ENCODE peak calls at places on chromosome 16, in ten cellular contexts. I is fibroblast of lung, M is upper lobe of right lung, K is lower lobe of right lung, T is pancreas, N is left ventricle myocardium inferior, B is heart left ventricle, R is SJSA1, Y is tibial artery, U is heart right ventricle. C is an unnamed sample.
A peak's percentile ranks its signal among the peaks of the same experiment; 100 is the strongest.

GRCh38 chr16:87325480-87325879 is 8.3 kb upstream of the C16orf95 start:
- DNase-seq in T (no peak), Y (no peak), U (no peak), R (no peak), M (no peak), B (peak; percentile 20), K (peak; percentile 25), I (no peak), N (no peak), C (no peak)

GRCh38 chr16:55437627-55438026 is 41.4 kb upstream of the MMP2 start:
- DNase-seq in B (no peak), T (no peak), Y (no peak), M (no peak), R (no peak), U (no peak), I (peak; percentile 35), K (no peak), N (no peak), C (no peak)

GRCh38 chr16:20348365-20349185 is 3.9 kb downstream of the UMOD start:
- DNase-seq in I (no peak), K (peak; percentile 38), R (no peak), M (no peak), B (no peak), N (no peak), T (peak; percentile 59), Y (no peak), U (no peak), C (no peak)

GRCh38 chr16:88772871-88773811 is 11.9 kb downstream of the PIEZO1 start:
- DNase-seq in N (peak; percentile 58), Y (peak; percentile 66), B (peak; percentile 73), I (peak; percentile 97), T (peak; percentile 59), R (peak; percentile 90), U (peak; percentile 43), K (peak; percentile 47), M (no peak), C (peak; percentile 72)

GRCh38 chr16:29702307-29702706 is 23.3 kb downstream of the QPRT start:
- DNase-seq in Y (no peak), U (no peak), R (no peak), M (no peak), K (no peak), N (no peak), I (no peak), B (no peak), T (no peak), C (no peak)

GRCh38 chr16:23914935-23915549 is 79.3 kb downstream of the PRKCB start:
- DNase-seq in T (no peak), M (no peak), I (no peak), N (no peak), Y (no peak), R (no peak), U (no peak), B (no peak), K (no peak), C (no peak)

GRCh38 chr16:67164599-67165061 is at the start of gene HSF4:
- DNase-seq in B (peak; percentile 73), R (no peak), U (no peak), M (peak; percentile 90), Y (peak; percentile 69), T (peak; percentile 50), N (peak; percentile 75), K (peak; percentile 78), I (peak; percentile 44), C (peak; percentile 89)

GRCh38 chr16:79627092-79627491 is 26.6 kb upstream of the MAF start:
- DNase-seq in U (no peak), K (no peak), T (no peak), I (no peak), Y (no peak), R (no peak), N (no peak), B (no peak), M (no peak), C (no peak)

GRCh38 chr16:54048994-54049929 is 237.3 kb downstream of the IRX3 start:
- DNase-seq in I (no peak), N (no peak), Y (no peak), U (no peak), R (no peak), B (no peak), K (no peak), M (no peak), T (no peak), C (no peak)

GRCh38 chr16:88680554-88681083 is 5.7 kb downstream of the SNAI3 start:
- DNase-seq in N (no peak), T (no peak), K (no peak), M (no peak), R (no peak), U (no peak), Y (no peak), I (no peak), B (no peak), C (no peak)

GRCh38 chr16:60091479-60091878 is 1357.4 kb upstream of the GOT2 start:
- DNase-seq in U (no peak), I (no peak), M (no peak), K (no peak), N (no peak), Y (no peak), R (no peak), B (no peak), T (no peak), C (no peak)

GRCh38 chr16:31085873-31086628 is 2.7 kb downstream of the PRSS53 start:
- DNase-seq in M (no peak), U (no peak), I (no peak), N (no peak), K (no peak), T (no peak), Y (no peak), B (peak; percentile 18), R (no peak), C (no peak)

GRCh38 chr16:9328386-9328785 is 236.9 kb downstream of the HAPSTR1 start:
- DNase-seq in K (no peak), U (no peak), N (no peak), M (no peak), R (no peak), I (no peak), Y (no peak), B (no peak), T (no peak), C (no peak)
- H3K27ac ChIP-seq in K (no peak overlapping the region), U (no peak overlapping the region), N (no peak overlapping the region), M (no peak overlapping the region), R (no peak overlapping the region), I (no peak overlapping the region), Y (peak overlapping the region; percentile 60), B (no peak overlapping the region), T (no peak overlapping the region), C (no peak overlapping the region)

GRCh38 chr16:70161350-70161749 is 12.2 kb upstream of the CLEC18C start:
- DNase-seq in Y (no peak), U (peak; percentile 1), K (no peak), M (no peak), T (no peak), N (no peak), R (no peak), B (no peak), I (no peak), C (peak; percentile 43)

GRCh38 chr16:70160388-70160787 is 13.2 kb upstream of the CLEC18C start:
- DNase-seq in I (no peak), N (no peak), M (no peak), B (no peak), U (peak; percentile 2), Y (no peak), K (no peak), T (no peak), R (no peak), C (no peak)

GRCh38 chr16:70160821-70161220 is 12.8 kb upstream of the CLEC18C start:
- DNase-seq in N (no peak), R (no peak), M (no peak), Y (no peak), I (no peak), K (no peak), B (no peak), T (no peak), U (peak; percentile 3), C (no peak)

GRCh38 chr16:70158261-70158939 is 15.2 kb upstream of the CLEC18C start:
- DNase-seq in Y (no peak), B (no peak), K (no peak), U (peak; percentile 1), M (no peak), R (no peak), I (no peak), T (no peak), N (no peak), C (peak; percentile 25)

DNA sequence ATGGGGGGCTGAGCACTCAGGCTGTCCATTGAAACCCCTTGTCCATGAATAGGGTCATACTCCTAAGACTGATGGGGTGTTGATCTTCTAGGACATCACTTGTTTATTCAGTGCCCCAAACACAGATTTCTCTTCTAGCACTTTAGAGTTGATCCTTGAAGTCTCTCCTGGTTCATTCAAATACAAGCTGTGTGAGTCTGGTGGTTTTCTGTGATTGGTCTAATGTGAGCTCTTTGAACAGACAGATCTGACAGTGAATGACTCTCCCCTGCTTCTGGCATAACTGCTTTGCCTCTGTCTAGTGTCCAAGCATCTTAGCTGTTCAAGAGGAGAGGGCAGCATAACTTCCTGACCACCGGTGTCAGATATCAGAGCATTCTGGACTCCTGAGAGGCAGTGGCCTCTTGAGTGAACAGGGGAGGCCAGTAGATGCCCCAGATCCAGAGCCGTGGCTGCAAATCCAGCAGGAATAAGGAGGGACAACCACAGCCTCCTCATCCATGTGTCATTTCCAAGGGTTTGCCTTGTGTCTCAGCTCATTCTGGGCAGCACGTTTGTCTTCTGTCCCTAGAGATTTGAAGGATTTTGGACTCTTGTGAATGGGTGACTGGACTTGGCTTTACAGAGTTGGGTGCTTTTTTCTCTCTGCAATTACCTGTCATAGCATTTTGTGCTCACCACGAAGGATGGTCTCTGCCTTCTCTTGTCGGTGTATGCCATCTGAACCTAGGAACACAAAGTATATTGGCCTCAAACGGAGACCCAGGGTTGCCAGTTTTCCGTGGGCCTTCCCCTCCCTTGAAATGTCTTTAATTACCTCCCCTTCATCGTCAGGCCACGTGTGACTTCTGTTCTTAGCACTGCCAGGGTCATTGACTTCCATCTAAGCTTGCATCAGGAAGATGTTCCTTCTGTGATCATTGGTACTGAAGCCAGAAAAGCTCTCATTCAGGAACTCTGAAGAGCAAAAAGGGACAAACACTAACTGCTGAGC is 13.9 kb upstream of the CLEC18C start:
- DNase-seq in U (peak; percentile 3), R (no peak), T (no peak), K (no peak), M (no peak), B (no peak), I (peak; percentile 45), N (no peak), Y (no peak), C (no peak)
- H3K36me3 ChIP-seq in U (peaks cover 88% of the 10 kb centered on the region), R (peaks cover 58% of the 10 kb centered on the region), T (peaks cover 6% of the 10 kb centered on the region), K (peaks cover 81% of the 10 kb centered on the region), M (peaks cover 84% of the 10 kb centered on the region), B (peaks cover 81% of the 10 kb centered on the region), I (peaks cover 11% of the 10 kb centered on the region), N (peaks cover 79% of the 10 kb centered on the region), Y (peaks cover 85% of the 10 kb centered on the region), C (no peaks in the 10 kb centered on the region)

DNA sequence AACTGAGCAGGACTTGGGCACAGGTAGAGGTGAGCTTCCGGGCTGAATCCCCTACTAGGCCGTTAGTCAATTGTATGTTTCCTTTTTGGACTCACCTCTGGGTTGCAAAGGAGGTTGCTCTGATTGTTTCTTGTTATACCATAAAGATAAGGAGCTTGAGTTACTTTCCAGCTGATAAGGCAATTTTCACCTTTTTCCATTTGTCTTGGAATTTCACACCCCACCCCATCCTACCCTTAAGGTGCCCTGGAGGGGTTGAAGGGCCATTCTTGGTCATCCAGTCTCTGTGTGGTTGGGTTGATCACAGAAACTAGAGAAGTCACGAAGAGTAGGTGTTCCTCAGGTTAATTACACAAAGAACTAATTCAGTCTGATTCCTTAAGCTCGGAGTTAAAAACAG is 162.2 kb downstream of the CDH13 start:
- DNase-seq in Y (no peak), N (no peak), K (no peak), T (no peak), M (no peak), R (no peak), B (no peak), I (no peak), U (no peak), C (no peak)
- H3K27me3 ChIP-seq in Y (no peaks in the 10 kb centered on the region), N (no peaks in the 10 kb centered on the region), K (no peaks in the 10 kb centered on the region), T (no peaks in the 10 kb centered on the region), M (no peaks in the 10 kb centered on the region), R (no peaks in the 10 kb centered on the region), B (no peaks in the 10 kb centered on the region), I (no peaks in the 10 kb centered on the region), U (no peaks in the 10 kb centered on the region), C (no peaks in the 10 kb centered on the region)

GRCh38 chr16:81617021-81617346 is 162.1 kb upstream of the PLCG2 start:
- DNase-seq in K (no peak), N (no peak), U (no peak), Y (no peak), T (no peak), B (no peak), M (no peak), I (no peak), R (no peak), C (no peak)
- H3K27ac ChIP-seq in K (peak overlapping the region; percentile 43), N (no peak overlapping the region), U (no peak overlapping the region), Y (no peak overlapping the region), T (no peak overlapping the region), B (no peak overlapping the region), M (peak overlapping the region; percentile 60), I (no peak overlapping the region), R (no peak overlapping the region), C (no peak overlapping the region)

C was measured in left lung.